ENCODE peak calls at places on chromosomes 1 and 21, in four cellular contexts. One of them, this sample, is unnamed.

GRCh38 chr1:192631749-192632148 is 4.2 kb upstream of the RGS13 start:
- DNase-seq in K562: no peak
- DNase-seq in HepG2: no peak
- DNase-seq in GM12878: no peak
- DNase-seq in this sample: no peak

GRCh38 chr1:38990401-38990745 is 703 bp upstream of the AKIRIN1 start:
- DNase-seq in GM12878: no peak
- DNase-seq in K562: no peak
- DNase-seq in HepG2: no peak
- DNase-seq in this sample: no peak

GRCh38 chr1:172401907-172402306 is 18.6 kb upstream of the C1orf105 start:
- DNase-seq in K562: no peak
- DNase-seq in HepG2: peak
- DNase-seq in GM12878: no peak
- DNase-seq in this sample: peak

GRCh38 chr1:23865543-23865930 is 2.6 kb downstream of the FUCA1 start:
- DNase-seq in GM12878: peak
- DNase-seq in K562: no peak
- DNase-seq in HepG2: no peak
- DNase-seq in this sample: no peak

GRCh38 chr1:66617362-66617761 is 83.4 kb downstream of the SGIP1 start:
- DNase-seq in GM12878: no peak
- DNase-seq in HepG2: no peak
- DNase-seq in K562: no peak
- DNase-seq in this sample: no peak

GRCh38 chr1:30111431-30111830 is 612.0 kb downstream of the MATN1 start:
- DNase-seq in HepG2: peak
- DNase-seq in K562: peak
- DNase-seq in GM12878: no peak
- DNase-seq in this sample: peak

GRCh38 chr1:39965051-39965450 is 10.1 kb downstream of the MFSD2A start:
- DNase-seq in K562: no peak
- DNase-seq in GM12878: no peak
- DNase-seq in HepG2: no peak
- DNase-seq in this sample: no peak

GRCh38 chr1:47840791-47841190 is 156.4 kb downstream of the TRABD2B start:
- DNase-seq in GM12878: no peak
- DNase-seq in K562: no peak
- DNase-seq in HepG2: peak
- DNase-seq in this sample: no peak

GRCh38 chr1:110173466-110174117 is 23.3 kb downstream of the SLC6A17 start:
- DNase-seq in HepG2: no peak
- DNase-seq in GM12878: no peak
- DNase-seq in K562: no peak
- DNase-seq in this sample: no peak

GRCh38 chr1:89525169-89525855 is 683 bp downstream of the LRRC8B start:
- DNase-seq in HepG2: peak
- DNase-seq in GM12878: peak
- DNase-seq in K562: peak
- DNase-seq in this sample: peak

GRCh38 chr1:10250663-10251062 is 40.3 kb downstream of the KIF1B start:
- DNase-seq in GM12878: no peak
- DNase-seq in HepG2: no peak
- DNase-seq in K562: no peak
- DNase-seq in this sample: no peak

GRCh38 chr1:220750126-220750525 is 2.0 kb downstream of the MTARC2 start:
- DNase-seq in K562: no peak
- DNase-seq in HepG2: no peak
- DNase-seq in GM12878: no peak
- DNase-seq in this sample: no peak

GRCh38 chr1:212108981-212109380 is 73.4 kb downstream of the DTL start:
- DNase-seq in GM12878: no peak
- DNase-seq in K562: no peak
- DNase-seq in HepG2: no peak
- DNase-seq in this sample: no peak

GRCh38 chr1:199279107-199279506 is 640.3 kb downstream of the PTPRC start:
- DNase-seq in K562: no peak
- DNase-seq in GM12878: no peak
- DNase-seq in HepG2: no peak
- DNase-seq in this sample: no peak

GRCh38 chr1:222757673-222758268 is 20.8 kb downstream of the FAM177B start:
- DNase-seq in HepG2: no peak
- DNase-seq in K562: no peak
- DNase-seq in GM12878: no peak
- DNase-seq in this sample: no peak

GRCh38 chr1:164880644-164881043 is 321.7 kb downstream of the PBX1 start:
- DNase-seq in GM12878: no peak
- DNase-seq in HepG2: no peak
- DNase-seq in K562: no peak
- DNase-seq in this sample: no peak

GRCh38 chr1:202235856-202236837 is 42.5 kb downstream of the LGR6 start:
- DNase-seq in GM12878: peak
- DNase-seq in K562: peak
- DNase-seq in HepG2: peak
- DNase-seq in this sample: peak

GRCh38 chr1:54709547-54710292 is 5.9 kb upstream of the TTC4 start:
- DNase-seq in HepG2: no peak
- DNase-seq in GM12878: no peak
- DNase-seq in K562: no peak
- DNase-seq in this sample: no peak

GRCh38 chr21:44332965-44333364 is 6.2 kb downstream of the CFAP410 start:
- DNase-seq in HepG2: no peak
- DNase-seq in GM12878: no peak
- DNase-seq in K562: no peak
- DNase-seq in this sample: no peak

GRCh38 chr21:15837603-15838002 is 107.8 kb downstream of the USP25 start:
- DNase-seq in HepG2: no peak
- DNase-seq in GM12878: no peak
- DNase-seq in K562: no peak
- DNase-seq in this sample: no peak

GRCh38 chr1:112528076-112528475 is 19.3 kb downstream of the WNT2B start:
- DNase-seq in HepG2: no peak
- DNase-seq in GM12878: no peak
- DNase-seq in K562: no peak
- DNase-seq in this sample: no peak

GRCh38 chr1:32494196-32494595 is 29.3 kb downstream of the ZBTB8B start:
- DNase-seq in GM12878: no peak
- DNase-seq in HepG2: no peak
- DNase-seq in K562: no peak
- DNase-seq in this sample: no peak

GRCh38 chr1:218585565-218586184 is 240.5 kb downstream of the TGFB2 start:
- DNase-seq in K562: no peak
- DNase-seq in HepG2: no peak
- DNase-seq in GM12878: no peak
- DNase-seq in this sample: peak

GRCh38 chr21:44086636-44087425 is 20.4 kb upstream of the PWP2 start:
- DNase-seq in HepG2: no peak
- DNase-seq in K562: no peak
- DNase-seq in GM12878: no peak
- DNase-seq in this sample: no peak

DNA sequence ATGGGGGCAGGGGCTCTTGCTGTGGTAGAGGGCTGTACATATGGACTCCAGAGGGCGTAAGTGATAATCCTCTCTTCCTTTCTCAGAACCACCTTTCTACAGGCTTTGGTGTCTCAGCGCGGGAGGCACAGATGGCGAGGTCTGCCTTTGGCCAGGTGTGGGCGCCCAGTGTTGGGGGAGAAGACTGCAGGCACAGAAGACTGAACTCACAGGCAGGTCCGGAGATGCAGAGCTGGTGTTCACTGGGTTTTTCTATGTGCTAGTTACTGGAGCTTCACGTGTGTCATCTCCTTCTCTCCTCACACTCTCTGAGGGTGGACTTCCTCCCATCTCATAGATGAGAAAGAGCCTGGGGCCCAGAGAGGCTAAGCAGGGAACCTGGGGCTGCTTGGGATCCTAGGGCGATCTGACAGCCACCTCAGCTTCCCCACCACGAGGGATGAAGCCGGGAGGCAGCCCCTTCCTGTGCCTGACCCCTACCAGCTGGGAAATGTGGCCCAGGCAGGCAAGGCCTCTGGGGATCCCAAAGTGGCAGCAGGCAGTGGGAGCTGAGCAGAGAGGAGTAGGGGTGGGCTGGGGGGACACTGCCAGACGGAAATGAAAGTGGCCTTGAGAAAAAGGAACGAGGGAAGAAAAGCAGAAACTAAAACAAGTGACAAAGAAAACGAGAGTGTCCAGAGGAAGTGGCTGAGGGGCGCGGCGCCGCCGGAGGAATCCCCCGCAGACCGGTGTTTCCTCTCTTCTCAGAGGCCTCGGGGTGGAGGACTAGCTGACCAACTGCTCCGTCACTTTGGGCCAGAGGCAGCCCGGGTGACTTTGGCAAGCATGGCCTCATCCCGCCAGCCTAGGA is 191.6 kb downstream of the HIVEP3 start:
- DNase-seq in HepG2: peak
- DNase-seq in K562: no peak
- DNase-seq in GM12878: peak
- DNase-seq in this sample: no peak
- TF ChIP-seq BHLHE40 in HepG2: no peak
- TF ChIP-seq BHLHE40 in K562: no peak
- TF ChIP-seq BHLHE40 in GM12878: peak
- TF ChIP-seq BHLHE40 in this sample: no peak

DNA sequence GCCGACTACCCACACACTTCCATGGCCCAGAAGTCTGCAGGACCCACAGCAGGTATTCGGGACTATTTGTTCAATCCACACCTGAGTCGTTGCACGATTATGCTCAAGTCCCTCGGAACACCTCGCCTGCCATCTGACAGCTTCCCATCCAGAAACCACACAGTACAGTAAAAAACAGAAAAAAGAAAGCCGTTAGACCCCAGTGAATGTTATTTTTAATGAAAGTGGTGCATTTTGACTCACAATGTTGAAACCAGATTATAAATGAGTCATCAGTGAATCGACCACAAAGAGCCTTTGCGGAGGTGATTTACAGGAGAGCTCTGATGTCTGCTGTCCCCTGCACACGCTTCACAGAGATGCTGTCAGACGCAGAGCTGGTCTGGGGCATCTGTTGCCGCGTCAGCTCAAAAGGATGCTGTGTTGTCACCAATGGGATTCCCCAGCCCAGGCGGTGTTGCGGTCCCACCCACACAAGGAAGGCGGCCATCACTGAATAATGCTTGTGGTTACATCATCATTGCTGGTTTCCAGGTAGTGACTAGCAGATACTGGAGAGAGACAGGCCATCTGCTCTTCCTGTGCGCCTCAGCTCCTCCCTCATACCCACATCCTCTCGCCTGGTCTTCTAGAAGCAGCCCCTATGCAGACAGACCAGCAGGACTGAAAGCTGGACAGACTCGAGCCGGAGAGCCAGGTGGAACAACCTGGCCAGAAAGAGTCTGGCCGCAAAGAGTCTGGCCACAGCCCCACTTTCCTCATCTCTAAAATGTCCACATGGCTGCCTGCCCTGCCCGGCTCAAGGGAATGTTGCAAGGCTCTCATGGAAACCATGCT is 116.8 kb downstream of the TOMM20 start:
- DNase-seq in GM12878: peak
- DNase-seq in HepG2: no peak
- DNase-seq in K562: peak
- DNase-seq in this sample: no peak
- TF ChIP-seq FOXK2 in GM12878: no peak
- TF ChIP-seq FOXK2 in HepG2: no peak
- TF ChIP-seq FOXK2 in K562: peak
- TF ChIP-seq FOXK2 in this sample: no peak

DNA sequence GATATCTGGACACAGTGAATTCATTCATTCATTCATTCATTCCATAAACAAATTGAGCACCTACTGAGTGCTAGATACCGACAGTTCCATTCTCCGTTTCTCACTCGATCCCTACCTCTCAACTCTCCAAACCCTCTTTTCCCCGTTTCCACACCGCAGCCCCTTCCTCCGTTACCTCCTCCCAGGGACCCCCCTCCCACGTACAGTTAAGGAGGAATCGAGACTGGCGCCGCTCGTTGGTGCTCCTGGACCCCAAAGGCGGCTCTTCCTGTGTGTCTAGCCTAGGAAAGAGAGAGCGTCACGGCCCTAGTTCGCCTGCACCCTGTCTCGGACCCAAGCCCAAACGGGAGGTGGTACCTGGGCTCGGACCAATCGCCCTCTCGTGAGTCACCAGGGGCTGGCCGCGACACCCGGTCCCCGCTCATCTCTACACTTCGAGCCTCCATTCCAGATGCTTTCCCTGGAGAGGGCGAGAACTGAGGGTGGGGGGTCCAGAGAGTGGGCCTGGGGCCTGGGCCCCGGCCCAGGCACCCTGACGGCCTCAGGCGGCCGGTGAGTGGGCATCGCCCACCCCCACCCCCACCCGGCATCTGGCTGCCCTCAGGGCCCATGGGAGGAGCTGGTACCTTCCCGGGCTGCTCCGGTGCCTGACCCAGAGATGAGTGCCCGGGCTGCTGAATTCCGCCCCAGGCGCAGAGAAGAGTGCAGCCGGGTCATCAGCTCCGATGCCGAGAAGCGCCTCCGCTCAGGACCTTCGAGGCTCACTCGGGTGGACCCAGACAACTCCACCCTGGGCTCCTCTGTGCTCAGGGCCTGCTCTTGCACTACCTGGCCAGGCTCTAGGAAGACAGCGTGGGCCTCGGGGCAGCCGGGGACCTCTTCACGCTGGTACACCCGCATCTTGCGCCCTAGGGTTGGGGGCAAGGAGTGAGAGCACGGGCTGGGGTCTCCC is 4.9 kb downstream of the ARHGEF19 start:
- DNase-seq in GM12878: no peak
- DNase-seq in K562: peak
- DNase-seq in HepG2: no peak
- DNase-seq in this sample: no peak
- TF ChIP-seq BHLHE40 in GM12878: no peak
- TF ChIP-seq BHLHE40 in K562: no peak
- TF ChIP-seq BHLHE40 in HepG2: no peak
- TF ChIP-seq BHLHE40 in this sample: no peak

GRCh38 chr1:26072305-26072704 is 4.9 kb upstream of the TRIM63 start:
- DNase-seq in HepG2: no peak
- DNase-seq in GM12878: no peak
- DNase-seq in K562: no peak
- DNase-seq in this sample: no peak
- TF ChIP-seq FOXK2 in HepG2: no peak
- TF ChIP-seq FOXK2 in GM12878: no peak
- TF ChIP-seq FOXK2 in K562: no peak
- TF ChIP-seq FOXK2 in this sample: no peak

GRCh38 chr21:35189077-35189863 is 140.2 kb upstream of the RUNX1 start:
- DNase-seq in K562: no peak
- DNase-seq in HepG2: no peak
- DNase-seq in GM12878: peak
- DNase-seq in this sample: no peak
- TF ChIP-seq BHLHE40 in K562: no peak
- TF ChIP-seq BHLHE40 in HepG2: no peak
- TF ChIP-seq BHLHE40 in GM12878: no peak
- TF ChIP-seq BHLHE40 in this sample: no peak

GRCh38 chr1:241357366-241358305 is 631 bp upstream of the RGS7 start:
- DNase-seq in K562: no peak
- DNase-seq in HepG2: no peak
- DNase-seq in GM12878: no peak
- DNase-seq in this sample: no peak

GRCh38 chr1:241356519-241357365 is at the start of gene RGS7:
- DNase-seq in GM12878: no peak
- DNase-seq in K562: no peak
- DNase-seq in HepG2: peak
- DNase-seq in this sample: peak

GRCh38 chr1:241366196-241366595 is 9.2 kb upstream of the RGS7 start:
- DNase-seq in GM12878: no peak
- DNase-seq in K562: no peak
- DNase-seq in HepG2: no peak
- DNase-seq in this sample: no peak

GRCh38 chr1:241362350-241362749 is 5.3 kb upstream of the RGS7 start:
- DNase-seq in GM12878: no peak
- DNase-seq in K562: no peak
- DNase-seq in HepG2: no peak
- DNase-seq in this sample: no peak
- TF ChIP-seq FOXK2 in GM12878: no peak
- TF ChIP-seq FOXK2 in K562: no peak
- TF ChIP-seq FOXK2 in HepG2: no peak
- TF ChIP-seq FOXK2 in this sample: no peak